ENCODE peak calls at places on chromosomes 1 and 21, in eight cellular contexts. X is SK-N-SH, U is endothelial cell of umbilical vein, C is HepG2, T is H1, O is K562, A is HCT116, M is GM12878. I is an unnamed sample. For H3K4me1, the result is how much of the 10 kb centered on the place peaks cover.

GRCh38 chr1:222034790-222035189 is 292.9 kb upstream of the DUSP10 start:
- DNase-seq in X (no peak), U (no peak), C (no peak), T (no peak), O (no peak), A (no peak), M (no peak), I (no peak)

GRCh38 chr1:74733616-74734484 is 898 bp downstream of the TYW3 start:
- DNase-seq in X (peak), U (peak), C (peak), T (no peak), O (peak), A (peak), M (no peak), I (peak)

GRCh38 chr1:159318784-159319551 is 16.8 kb downstream of the FCER1A start:
- DNase-seq in X (no peak), U (peak), C (no peak), T (no peak), O (no peak), A (no peak), M (no peak), I (no peak)

GRCh38 chr1:112337028-112337531 is 58.9 kb upstream of the CTTNBP2NL start:
- DNase-seq in X (peak), U (peak), C (peak), T (no peak), O (peak), A (peak), M (no peak), I (peak)

GRCh38 chr1:65279092-65279448 is 30.3 kb upstream of the DNAJC6 start:
- DNase-seq in X (peak), U (no peak), C (no peak), T (no peak), O (peak), A (no peak), M (no peak), I (peak)

GRCh38 chr21:34567574-34567973 is 47.3 kb downstream of the RCAN1 start:
- DNase-seq in X (no peak), U (no peak), C (no peak), T (no peak), O (no peak), A (no peak), M (no peak), I (no peak)

GRCh38 chr1:22250724-22251123 is 107.8 kb upstream of the WNT4 start:
- DNase-seq in X (no peak), U (no peak), C (no peak), T (no peak), O (no peak), A (no peak), M (no peak), I (peak)

GRCh38 chr1:44524180-44524579 is 119.1 kb downstream of the RNF220 start:
- DNase-seq in X (no peak), U (no peak), C (no peak), T (peak), O (peak), A (no peak), M (no peak), I (peak)

GRCh38 chr1:164625004-164625617 is 66.1 kb downstream of the PBX1 start:
- DNase-seq in X (no peak), U (peak), C (no peak), T (no peak), O (no peak), A (no peak), M (no peak), I (peak)

DNA sequence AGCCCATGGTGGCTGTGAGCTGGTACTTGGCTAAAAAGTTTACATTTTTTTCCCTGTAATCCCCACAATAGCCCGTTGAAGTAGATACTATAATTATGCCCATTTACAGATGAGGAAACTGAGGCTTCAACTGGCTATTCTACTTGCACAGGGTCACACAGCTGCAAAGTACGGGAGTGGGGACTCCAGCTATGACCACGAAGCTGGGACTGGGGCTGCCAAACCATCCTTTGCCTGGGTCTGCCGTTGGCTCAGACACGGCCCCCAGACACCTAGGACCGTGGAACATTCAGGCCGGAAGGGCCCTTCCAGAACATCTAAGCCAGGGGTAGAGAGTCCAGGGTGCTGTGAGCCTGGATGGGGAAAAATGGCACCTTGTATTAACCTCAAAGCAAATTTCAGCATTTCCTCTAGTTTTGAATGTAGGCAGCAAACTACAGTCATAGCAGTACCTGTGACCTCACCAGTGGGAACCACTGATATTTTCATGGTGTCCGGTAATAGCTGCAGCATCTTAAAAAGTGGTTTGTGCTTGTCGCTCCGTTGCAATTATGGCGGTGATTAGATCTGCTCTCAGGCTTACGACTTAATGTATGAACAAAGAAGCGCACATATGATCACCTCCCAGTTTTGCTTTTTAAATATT is 4.3 kb downstream of the TP73 start:
- DNase-seq in X (no peak), U (no peak), C (no peak), T (no peak), O (no peak), A (no peak), M (peak), I (no peak)
- TF ChIP-seq POLR2AphosphoS5 in X (no peak), U (no peak), C (no peak), T (no peak), O (no peak), A (no peak), M (peak), I (no peak)

GRCh38 chr1:228089520-228090380 is 7.2 kb downstream of the ARF1 start:
- DNase-seq in X (no peak), U (no peak), C (no peak), T (no peak), O (no peak), A (no peak), M (no peak), I (no peak)

GRCh38 chr1:228091084-228091483 is 8.6 kb downstream of the ARF1 start:
- DNase-seq in X (no peak), U (no peak), C (no peak), T (no peak), O (no peak), A (no peak), M (no peak), I (no peak)

GRCh38 chr1:228090613-228091081 is 8.1 kb downstream of the ARF1 start:
- DNase-seq in X (no peak), U (peak), C (no peak), T (no peak), O (no peak), A (no peak), M (no peak), I (no peak)

GRCh38 chr1:228087771-228088251 is 5.3 kb downstream of the ARF1 start:
- DNase-seq in X (no peak), U (peak), C (no peak), T (no peak), O (no peak), A (no peak), M (no peak), I (no peak)

GRCh38 chr1:228088586-228089498 is 6.3 kb downstream of the ARF1 start:
- DNase-seq in X (no peak), U (no peak), C (no peak), T (no peak), O (no peak), A (no peak), M (no peak), I (no peak)
- H3K4me1 ChIP-seq in X (under half), U (half or more), C (half or more), T (under half), O (under half), A (under half), M (half or more), I (under half)

DNA sequence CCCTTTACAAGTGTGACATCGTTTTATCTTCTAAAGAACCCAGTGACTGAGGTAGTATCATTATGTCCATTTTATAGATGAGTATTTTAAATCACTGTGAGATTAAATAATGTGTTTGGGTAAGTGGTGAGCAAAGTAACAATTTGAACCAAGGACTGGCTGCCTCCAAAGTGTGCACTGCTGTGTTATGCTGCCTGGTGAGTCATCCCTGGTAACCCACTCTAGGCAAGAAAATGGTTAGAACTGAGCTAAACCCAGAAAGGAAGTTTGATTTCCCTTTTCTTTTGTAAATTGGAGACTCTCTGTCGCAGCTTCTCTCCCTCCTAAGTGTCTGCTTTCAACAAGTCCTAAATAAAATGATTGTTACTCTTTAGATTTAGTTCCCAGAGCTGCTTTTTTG is 342.8 kb upstream of the KAZN start:
- DNase-seq in X (no peak), U (no peak), C (no peak), T (no peak), O (no peak), A (no peak), M (no peak), I (no peak)
- H2AFZ ChIP-seq in X (no peak), U (no peak), C (no peak), T (no peak), O (no peak), A (no peak), M (no peak), I (no peak)

GRCh38 chr21:45981641-45982255 is at the start of gene COL6A1:
- DNase-seq in X (peak), U (peak), C (no peak), T (peak), O (no peak), A (no peak), M (no peak), I (peak)
- TF ChIP-seq POLR2AphosphoS5 in X (no peak), U (peak), C (no peak), T (no peak), O (no peak), A (peak), M (no peak), I (peak)

DNA sequence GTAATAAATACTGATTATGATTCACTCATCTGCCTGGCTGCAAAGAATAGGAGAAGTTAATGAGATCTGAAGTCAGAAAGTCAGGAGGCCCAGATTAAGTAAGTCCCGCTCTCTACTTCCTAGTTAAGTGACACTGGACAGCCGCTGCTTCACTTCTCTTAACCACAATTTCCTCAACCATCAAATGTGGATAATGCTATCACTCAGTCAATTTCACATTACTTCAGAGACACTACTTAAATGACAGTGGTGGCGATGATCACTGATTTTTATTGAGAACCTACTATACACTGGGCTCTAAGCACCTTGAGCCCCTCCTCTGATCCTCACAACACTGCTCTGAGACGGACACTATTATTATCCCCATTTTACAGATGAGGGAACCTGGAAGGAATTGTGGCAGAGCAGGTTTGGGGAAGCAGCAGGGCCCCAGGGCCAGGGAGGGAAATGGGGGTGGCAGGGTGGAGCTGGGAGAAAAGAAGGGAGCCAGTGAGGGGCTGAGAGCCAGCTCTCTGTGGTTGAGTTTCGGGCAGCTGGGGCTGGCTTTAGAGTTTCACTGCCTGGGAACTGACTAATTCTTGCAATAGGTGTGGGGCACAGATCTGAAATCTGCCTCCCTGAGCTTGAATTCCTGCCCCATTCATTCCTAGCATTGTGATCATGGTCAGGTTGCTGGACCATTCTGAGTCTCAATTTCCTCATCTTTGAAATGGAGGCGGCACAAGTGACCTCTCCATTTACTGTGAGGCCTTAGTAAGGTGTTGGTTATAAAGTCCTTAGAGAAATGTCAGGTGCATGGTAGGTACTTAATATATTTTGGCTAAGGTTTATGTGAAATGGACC is 2.5 kb upstream of the E2F2 start:
- DNase-seq in X (no peak), U (no peak), C (no peak), T (no peak), O (no peak), A (no peak), M (no peak), I (no peak)
- H3K4me1 ChIP-seq in X (under half), U (under half), C (half or more), T (under half), O (under half), A (under half), M (under half), I (under half)

GRCh38 chr1:171484760-171485374 is 463 bp upstream of the PRRC2C start:
- DNase-seq in X (peak), U (no peak), C (no peak), T (peak), O (no peak), A (no peak), M (no peak), I (no peak)

GRCh38 chr1:171488190-171488929 is 3.0 kb downstream of the PRRC2C start:
- DNase-seq in X (no peak), U (peak), C (no peak), T (no peak), O (no peak), A (no peak), M (no peak), I (no peak)

GRCh38 chr1:171487038-171487437 is 1.7 kb downstream of the PRRC2C start:
- DNase-seq in X (no peak), U (no peak), C (no peak), T (no peak), O (no peak), A (no peak), M (no peak), I (no peak)

GRCh38 chr1:171485375-171486047 is at the start of gene PRRC2C:
- DNase-seq in X (peak), U (peak), C (peak), T (peak), O (peak), A (peak), M (peak), I (peak)

GRCh38 chr1:171486048-171486519 is 754 bp downstream of the PRRC2C start:
- DNase-seq in X (no peak), U (peak), C (peak), T (no peak), O (peak), A (peak), M (peak), I (peak)
- H2AFZ ChIP-seq in X (peak), U (no peak), C (no peak), T (no peak), O (peak), A (no peak), M (peak), I (peak)

DNA sequence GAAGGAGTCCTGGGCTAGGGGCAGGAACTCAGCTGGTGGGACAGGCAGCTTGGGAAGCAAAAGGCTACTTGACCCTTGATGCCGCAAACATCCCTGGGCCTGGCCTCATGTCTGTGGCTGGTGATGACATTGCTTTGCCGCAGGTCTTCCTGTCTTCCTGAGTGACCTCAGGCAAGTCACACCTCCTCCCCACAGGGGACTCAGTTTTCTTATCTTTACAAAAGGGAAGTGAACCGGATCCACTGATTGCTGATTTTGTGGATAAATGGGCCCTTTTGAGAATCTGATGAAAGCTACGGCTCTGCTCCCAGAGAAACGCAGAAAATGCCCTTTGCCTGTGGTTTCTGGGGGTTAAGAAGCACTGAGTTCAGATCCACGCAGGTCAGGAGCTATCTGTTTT is 20.7 kb downstream of the PLOD1 start:
- DNase-seq in X (no peak), U (no peak), C (no peak), T (no peak), O (peak), A (no peak), M (no peak), I (no peak)
- TF ChIP-seq POLR2AphosphoS5 in X (no peak), U (no peak), C (no peak), T (no peak), O (no peak), A (no peak), M (no peak), I (no peak)

GRCh38 chr21:20083925-20084324 is 914.3 kb upstream of the NCAM2 start:
- DNase-seq in X (no peak), U (no peak), C (no peak), T (no peak), O (no peak), A (no peak), M (no peak), I (no peak)

GRCh38 chr21:20083336-20083735 is 914.9 kb upstream of the NCAM2 start:
- DNase-seq in X (no peak), U (no peak), C (no peak), T (no peak), O (no peak), A (no peak), M (no peak), I (no peak)

GRCh38 chr21:20086508-20086907 is 911.7 kb upstream of the NCAM2 start:
- DNase-seq in X (no peak), U (no peak), C (no peak), T (no peak), O (peak), A (no peak), M (no peak), I (no peak)
- H3K4me1 ChIP-seq in X (under half), U (under half), C (under half), T (under half), O (under half), A (under half), M (under half), I (under half)

I was measured in GM23338.